ENCODE peak calls at places on chromosome 2, in ten cellular contexts. J is pancreas, O is HCT116, Q is adrenal gland, C is gastrocnemius medialis, E is suprapubic skin, V is mucosa of descending colon, A is transverse colon, B is HepG2, N is mesendoderm. W is an unnamed sample.

GRCh38 chr2:171412571-171412970 is 21.2 kb downstream of the METTL8 start:
- DNase-seq in J (no peak), O (no peak), Q (no peak), C (no peak), E (no peak), V (no peak), A (no peak), B (no peak), N (no peak), W (no peak)

GRCh38 chr2:170715062-170715931 is at the start of gene SP5:
- DNase-seq in J (peak; percentile 72), O (peak; percentile 35), Q (peak; percentile 93), C (no peak), E (peak; percentile 64), V (peak; percentile 60), A (peak; percentile 44), B (peak; percentile 100), N (peak; percentile 99), W (peak; percentile 81)

GRCh38 chr2:120783969-120784372 is 48.3 kb downstream of the GLI2 start:
- DNase-seq in J (no peak), O (no peak), Q (no peak), C (no peak), E (no peak), V (no peak), A (no peak), B (no peak), N (no peak), W (peak; percentile 70)

GRCh38 chr2:45540942-45541341 is 70.1 kb downstream of the SRBD1 start:
- DNase-seq in J (no peak), O (no peak), Q (no peak), C (no peak), E (no peak), V (no peak), A (no peak), B (no peak), N (no peak), W (no peak)

GRCh38 chr2:235864746-235865535 is 303.2 kb downstream of the GBX2 start:
- DNase-seq in J (no peak), O (no peak), Q (no peak), C (no peak), E (no peak), V (no peak), A (no peak), B (no peak), N (no peak), W (no peak)

GRCh38 chr2:210617732-210618330 is 61.4 kb downstream of the CPS1 start:
- DNase-seq in J (peak; percentile 21), O (peak; percentile 12), Q (no peak), C (no peak), E (no peak), V (peak; percentile 50), A (no peak), B (peak; percentile 64), N (peak; percentile 64), W (no peak)

GRCh38 chr2:69154031-69154430 is 141.1 kb downstream of the ANTXR1 start:
- DNase-seq in J (no peak), O (no peak), Q (peak; percentile 58), C (no peak), E (no peak), V (no peak), A (no peak), B (no peak), N (no peak), W (no peak)

GRCh38 chr2:59947917-59948534 is 605.4 kb downstream of the BCL11A start:
- DNase-seq in J (no peak), O (no peak), Q (no peak), C (no peak), E (no peak), V (no peak), A (no peak), B (no peak), N (no peak), W (no peak)

GRCh38 chr2:230319211-230319862 is 7.7 kb upstream of the SP140L start:
- DNase-seq in J (no peak), O (no peak), Q (no peak), C (no peak), E (no peak), V (peak; percentile 33), A (peak; percentile 51), B (no peak), N (no peak), W (no peak)

GRCh38 chr2:16475581-16475980 is 190.1 kb downstream of the CYRIA start:
- DNase-seq in J (no peak), O (no peak), Q (no peak), C (no peak), E (no peak), V (no peak), A (no peak), B (no peak), N (peak; percentile 72), W (no peak)

GRCh38 chr2:79860233-79861058 is 347.6 kb downstream of the CTNNA2 start:
- DNase-seq in J (peak; percentile 13), O (no peak), Q (no peak), C (no peak), E (no peak), V (peak; percentile 3), A (no peak), B (peak; percentile 53), N (peak; percentile 65), W (peak; percentile 9)

GRCh38 chr2:167471734-167472133 is 583.5 kb downstream of the XIRP2 start:
- DNase-seq in J (no peak), O (no peak), Q (no peak), C (no peak), E (no peak), V (no peak), A (no peak), B (no peak), N (peak; percentile 76), W (no peak)

GRCh38 chr2:33796511-33796910 is 197.4 kb upstream of the FAM98A start:
- DNase-seq in J (no peak), O (no peak), Q (no peak), C (no peak), E (no peak), V (no peak), A (no peak), B (no peak), N (no peak), W (no peak)

GRCh38 chr2:6808426-6808825 is 57.3 kb downstream of the CMPK2 start:
- DNase-seq in J (no peak), O (no peak), Q (no peak), C (no peak), E (no peak), V (no peak), A (no peak), B (no peak), N (no peak), W (no peak)
- H3K4me1 ChIP-seq in J (no peaks in the 10 kb centered on the region), O (no peaks in the 10 kb centered on the region), Q (no peaks in the 10 kb centered on the region), C (no peaks in the 10 kb centered on the region), E (no peaks in the 10 kb centered on the region), V (no peaks in the 10 kb centered on the region), A (no peaks in the 10 kb centered on the region), B (no peaks in the 10 kb centered on the region), N (peaks cover 3% of the 10 kb centered on the region), W (no peaks in the 10 kb centered on the region)

GRCh38 chr2:53095664-53096063 is 671.9 kb upstream of the CHAC2 start:
- DNase-seq in J (peak; percentile 13), O (no peak), Q (no peak), C (no peak), E (no peak), V (no peak), A (no peak), B (no peak), N (no peak), W (no peak)

GRCh38 chr2:53095227-53095626 is 672.4 kb upstream of the CHAC2 start:
- DNase-seq in J (no peak), O (no peak), Q (no peak), C (no peak), E (no peak), V (no peak), A (no peak), B (no peak), N (no peak), W (no peak)

GRCh38 chr2:53091183-53091582 is 676.4 kb upstream of the CHAC2 start:
- DNase-seq in J (no peak), O (no peak), Q (no peak), C (no peak), E (no peak), V (no peak), A (no peak), B (no peak), N (no peak), W (no peak)

GRCh38 chr2:53096346-53096745 is 671.3 kb upstream of the CHAC2 start:
- DNase-seq in J (no peak), O (no peak), Q (no peak), C (no peak), E (no peak), V (no peak), A (no peak), B (no peak), N (no peak), W (no peak)

GRCh38 chr2:53093355-53093754 is 674.2 kb upstream of the CHAC2 start:
- DNase-seq in J (no peak), O (no peak), Q (no peak), C (no peak), E (no peak), V (no peak), A (no peak), B (no peak), N (no peak), W (no peak)
- H3K4me1 ChIP-seq in J (peaks cover 3% of the 10 kb centered on the region), O (no peaks in the 10 kb centered on the region), Q (no peaks in the 10 kb centered on the region), C (no peaks in the 10 kb centered on the region), E (no peaks in the 10 kb centered on the region), V (no peaks in the 10 kb centered on the region), A (no peaks in the 10 kb centered on the region), B (peaks cover under 1% of the 10 kb centered on the region), N (no peaks in the 10 kb centered on the region), W (no peaks in the 10 kb centered on the region)

DNA sequence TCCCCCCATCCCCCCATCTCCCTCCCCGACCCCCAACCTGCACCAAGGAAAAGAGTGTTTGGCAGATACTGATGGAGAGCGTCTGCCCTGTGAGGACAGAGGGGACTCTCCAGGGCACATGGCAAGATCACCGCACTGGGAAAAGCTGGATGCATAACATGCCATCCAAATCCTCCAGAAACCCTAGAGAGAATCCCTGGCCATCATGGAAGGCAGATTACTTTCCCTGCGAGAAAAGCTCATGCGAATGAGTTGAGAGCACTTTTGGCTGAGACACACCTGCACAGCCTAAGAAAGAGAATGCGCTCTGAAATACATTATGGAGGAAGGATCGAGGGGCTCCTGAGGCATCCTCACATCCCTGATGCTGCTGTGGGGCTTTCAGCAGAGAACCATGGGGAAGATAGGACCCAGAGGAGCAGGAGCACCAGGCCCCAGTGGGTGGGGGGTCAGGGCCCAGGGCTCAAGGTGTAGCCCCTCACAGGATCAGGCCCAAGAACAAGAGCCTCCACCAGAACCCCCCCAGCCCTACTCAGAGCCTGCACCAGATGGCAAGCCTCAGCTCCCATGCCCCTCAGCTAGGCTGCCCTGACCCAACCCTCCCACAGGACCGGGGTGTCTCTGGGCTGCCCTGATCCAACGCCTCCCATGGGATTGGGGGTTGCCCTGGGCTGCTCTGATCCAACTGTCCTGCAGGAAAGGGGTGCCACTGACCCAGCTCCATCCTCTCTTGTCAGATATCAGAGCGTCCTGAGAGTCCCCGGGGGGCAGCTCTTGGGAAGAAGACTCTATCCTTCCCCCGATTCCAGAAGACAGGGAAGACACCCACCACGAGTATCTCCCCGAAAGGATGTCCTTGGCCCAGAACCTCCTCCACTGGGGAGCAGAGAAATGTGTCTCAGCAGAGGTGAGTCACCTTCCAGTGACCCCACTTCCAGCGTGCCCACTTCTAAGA is 153.4 kb downstream of the NDUFA10 start:
- DNase-seq in J (no peak), O (no peak), Q (peak; percentile 15), C (no peak), E (no peak), V (no peak), A (no peak), B (no peak), N (no peak), W (peak; percentile 35)
- H3K4me1 ChIP-seq in J (no peaks in the 10 kb centered on the region), O (no peaks in the 10 kb centered on the region), Q (no peaks in the 10 kb centered on the region), C (no peaks in the 10 kb centered on the region), E (no peaks in the 10 kb centered on the region), V (no peaks in the 10 kb centered on the region), A (no peaks in the 10 kb centered on the region), B (peaks cover 10% of the 10 kb centered on the region), N (no peaks in the 10 kb centered on the region), W (no peaks in the 10 kb centered on the region)

GRCh38 chr2:102155703-102156515 is 13.4 kb downstream of the IL1R1 start:
- DNase-seq in J (no peak), O (no peak), Q (peak; percentile 72), C (peak; percentile 61), E (no peak), V (peak; percentile 23), A (peak; percentile 26), B (peak; percentile 100), N (no peak), W (no peak)
- H3K4me1 ChIP-seq in J (peaks cover 32% of the 10 kb centered on the region), O (peaks cover under 1% of the 10 kb centered on the region), Q (peaks cover 41% of the 10 kb centered on the region), C (peaks cover 13% of the 10 kb centered on the region), E (peaks cover 47% of the 10 kb centered on the region), V (no peaks in the 10 kb centered on the region), A (no peaks in the 10 kb centered on the region), B (peaks cover 83% of the 10 kb centered on the region), N (no peaks in the 10 kb centered on the region), W (no peaks in the 10 kb centered on the region)

W was measured in SJSA1.